ENCODE peak calls at places on chromosomes 13 and 19, in four cellular contexts. One of them, this sample, is unnamed.

GRCh38 chr13:95341441-95341840 is 40.2 kb upstream of the ABCC4 start:
- DNase-seq in fibroblast of lung: peak; percentile 53
- DNase-seq in heart right ventricle: no peak
- DNase-seq in thoracic aorta: no peak
- DNase-seq in this sample: no peak

GRCh38 chr19:4830768-4831265 is 695 bp downstream of the TICAM1 start:
- DNase-seq in fibroblast of lung: no peak
- DNase-seq in heart right ventricle: no peak
- DNase-seq in thoracic aorta: no peak
- DNase-seq in this sample: no peak

GRCh38 chr13:31179241-31179640 is 17.5 kb upstream of the HSPH1 start:
- DNase-seq in fibroblast of lung: no peak
- DNase-seq in heart right ventricle: no peak
- DNase-seq in thoracic aorta: no peak
- DNase-seq in this sample: no peak

GRCh38 chr13:30659980-30660379 is 42.3 kb downstream of the USPL1 start:
- DNase-seq in fibroblast of lung: no peak
- DNase-seq in heart right ventricle: no peak
- DNase-seq in thoracic aorta: no peak
- DNase-seq in this sample: no peak

GRCh38 chr19:54248016-54248601 is 5.5 kb upstream of the LILRA6 start:
- DNase-seq in fibroblast of lung: no peak
- DNase-seq in heart right ventricle: peak; percentile 33
- DNase-seq in thoracic aorta: no peak
- DNase-seq in this sample: no peak

GRCh38 chr13:79898202-79898826 is 417.4 kb downstream of the NDFIP2 start:
- DNase-seq in fibroblast of lung: no peak
- DNase-seq in heart right ventricle: no peak
- DNase-seq in thoracic aorta: no peak
- DNase-seq in this sample: no peak

GRCh38 chr13:33033361-33033812 is 17.2 kb downstream of the KL start:
- DNase-seq in fibroblast of lung: no peak
- DNase-seq in heart right ventricle: no peak
- DNase-seq in thoracic aorta: no peak
- DNase-seq in this sample: no peak

GRCh38 chr19:23283925-23284324 is 33.7 kb upstream of the ZNF724 start:
- DNase-seq in fibroblast of lung: peak; percentile 10
- DNase-seq in heart right ventricle: peak; percentile 12
- DNase-seq in thoracic aorta: no peak
- DNase-seq in this sample: peak; percentile 35

GRCh38 chr13:31674056-31674455 is 65.3 kb upstream of the RXFP2 start:
- DNase-seq in fibroblast of lung: peak; percentile 13
- DNase-seq in heart right ventricle: no peak
- DNase-seq in thoracic aorta: no peak
- DNase-seq in this sample: no peak

DNA sequence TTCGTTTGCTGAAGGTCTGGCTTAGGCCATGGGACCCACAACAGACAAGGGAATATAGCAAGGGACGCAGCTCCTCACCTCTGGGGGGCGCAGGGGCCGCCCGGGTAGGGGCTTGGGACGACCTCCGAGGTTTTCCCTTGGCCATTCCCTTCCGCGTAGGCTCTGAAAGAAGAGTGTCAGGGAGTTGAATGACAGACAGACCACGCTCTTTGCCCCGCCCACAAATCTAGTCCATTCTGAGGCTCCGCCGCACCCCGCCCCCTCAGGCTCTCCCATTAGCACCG is 11.4 kb upstream of the ZNF414 start:
- DNase-seq in fibroblast of lung: no peak
- DNase-seq in heart right ventricle: no peak
- DNase-seq in thoracic aorta: no peak
- DNase-seq in this sample: no peak
- TF ChIP-seq CTCF in fibroblast of lung: peak; percentile 30
- TF ChIP-seq CTCF in heart right ventricle: peak; percentile 50
- TF ChIP-seq CTCF in thoracic aorta: no peak
- TF ChIP-seq CTCF in this sample: no peak

DNA sequence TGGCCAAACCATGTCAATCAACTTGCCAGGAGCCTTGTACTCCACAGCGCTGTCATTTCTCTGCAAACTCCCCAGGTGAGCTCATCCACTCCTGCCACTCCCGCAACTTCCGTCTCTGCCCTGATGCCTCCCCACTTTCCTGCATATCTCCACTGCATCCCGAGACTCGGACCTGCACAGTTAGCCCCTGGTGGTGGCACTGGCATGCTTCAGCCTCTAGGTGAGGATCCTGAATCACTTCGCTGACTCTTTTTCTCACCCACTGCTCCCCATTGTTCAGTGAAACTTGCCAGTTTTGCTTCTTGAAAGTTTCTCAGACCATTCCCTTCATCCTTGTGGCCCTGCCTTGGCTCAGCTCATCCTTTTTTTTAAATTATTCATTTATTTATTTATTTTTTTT is 3.4 kb upstream of the CTU1 start:
- DNase-seq in fibroblast of lung: no peak
- DNase-seq in heart right ventricle: no peak
- DNase-seq in thoracic aorta: no peak
- DNase-seq in this sample: no peak
- TF ChIP-seq CTCF in fibroblast of lung: peak; percentile 29
- TF ChIP-seq CTCF in heart right ventricle: no peak
- TF ChIP-seq CTCF in thoracic aorta: no peak
- TF ChIP-seq CTCF in this sample: no peak

GRCh38 chr19:51144482-51145045 is 2.5 kb downstream of the SIGLEC7 start:
- DNase-seq in fibroblast of lung: no peak
- DNase-seq in heart right ventricle: no peak
- DNase-seq in thoracic aorta: no peak
- DNase-seq in this sample: no peak
- TF ChIP-seq CTCF in fibroblast of lung: no peak
- TF ChIP-seq CTCF in heart right ventricle: no peak
- TF ChIP-seq CTCF in thoracic aorta: no peak
- TF ChIP-seq CTCF in this sample: no peak

DNA sequence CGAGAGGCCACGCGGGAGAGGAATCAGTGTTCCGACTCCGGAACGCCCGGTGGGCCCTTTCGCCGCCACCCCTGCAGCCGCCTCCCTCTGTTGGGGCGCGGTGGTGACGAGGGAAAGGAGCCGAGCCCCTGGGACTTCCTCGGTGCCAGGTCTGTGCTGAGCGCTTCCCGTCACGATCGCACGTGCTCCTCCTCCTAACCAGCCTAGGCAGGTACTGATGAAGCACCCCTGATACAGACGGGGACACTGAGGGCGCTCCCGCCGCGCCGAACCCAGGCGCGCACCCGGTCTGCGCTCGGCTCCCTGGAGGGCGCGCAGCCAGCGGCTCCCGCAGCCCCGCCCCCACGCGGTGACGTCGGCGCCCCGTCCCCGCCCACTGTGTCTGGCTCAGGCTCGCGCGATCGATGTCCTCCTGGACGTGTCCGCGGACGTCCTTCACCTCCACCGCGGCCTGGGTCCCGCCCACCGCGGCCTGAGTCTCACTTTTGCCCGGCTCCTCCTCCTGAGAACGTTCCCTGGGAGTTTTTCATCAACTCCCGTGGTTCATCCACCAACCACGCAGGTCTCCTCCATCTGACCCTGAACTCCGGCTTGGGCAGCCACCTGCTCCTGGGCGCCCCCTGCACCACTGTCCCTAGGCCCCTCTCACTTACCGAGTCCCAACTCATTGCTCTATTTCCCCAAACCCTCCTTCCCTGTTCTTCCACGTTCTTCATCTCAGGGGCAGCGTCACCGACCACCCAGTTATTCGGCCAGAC is 2.6 kb upstream of the KLK15 start:
- DNase-seq in fibroblast of lung: peak; percentile 44
- DNase-seq in heart right ventricle: peak; percentile 46
- DNase-seq in thoracic aorta: no peak
- DNase-seq in this sample: peak; percentile 46
- TF ChIP-seq CTCF in fibroblast of lung: no peak
- TF ChIP-seq CTCF in heart right ventricle: no peak
- TF ChIP-seq CTCF in thoracic aorta: no peak
- TF ChIP-seq CTCF in this sample: no peak

DNA sequence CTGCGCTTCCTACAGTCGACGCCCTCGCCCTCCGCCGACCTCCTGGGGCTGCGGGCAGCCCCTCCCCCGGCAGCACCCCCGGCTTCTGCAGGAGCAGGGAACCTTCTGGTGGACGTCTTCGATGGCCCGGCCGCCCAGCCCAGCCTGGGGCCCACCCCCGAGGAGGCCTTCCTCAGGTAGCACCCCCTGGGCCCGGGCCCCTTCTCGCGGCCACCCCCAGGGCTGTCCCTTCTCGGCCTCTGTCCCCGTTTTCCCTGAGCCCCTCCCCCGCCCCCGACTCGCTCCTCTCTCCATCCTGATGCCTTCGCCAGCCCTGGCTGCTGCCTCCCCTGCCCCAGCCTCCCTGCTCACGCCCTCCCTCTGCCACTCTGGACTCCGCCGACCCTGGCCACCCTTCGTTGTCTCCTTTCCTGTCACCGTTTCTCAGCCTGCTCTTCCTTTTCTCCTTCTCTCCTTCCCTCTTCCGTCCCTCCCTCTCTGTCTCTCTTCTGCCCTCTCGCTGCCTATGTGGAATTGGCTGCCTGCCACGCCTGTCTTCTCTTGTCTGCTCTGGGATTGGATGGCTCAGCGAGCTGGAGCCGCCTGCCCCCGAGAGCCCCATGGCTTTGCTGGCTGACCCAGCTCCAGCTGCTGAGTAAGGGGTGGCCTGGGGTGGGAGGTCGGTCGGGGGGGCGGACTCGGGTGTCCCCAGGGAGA is 11.0 kb downstream of the FUZ start:
- DNase-seq in fibroblast of lung: peak; percentile 84
- DNase-seq in heart right ventricle: peak; percentile 93
- DNase-seq in thoracic aorta: peak; percentile 75
- DNase-seq in this sample: peak; percentile 93
- TF ChIP-seq CTCF in fibroblast of lung: peak; percentile 63
- TF ChIP-seq CTCF in heart right ventricle: peak; percentile 46
- TF ChIP-seq CTCF in thoracic aorta: no peak
- TF ChIP-seq CTCF in this sample: no peak

GRCh38 chr19:22088541-22089144 is 36.4 kb downstream of the ZNF257 start:
- DNase-seq in fibroblast of lung: no peak
- DNase-seq in heart right ventricle: no peak
- DNase-seq in thoracic aorta: no peak
- DNase-seq in this sample: no peak
- TF ChIP-seq CTCF in fibroblast of lung: no peak
- TF ChIP-seq CTCF in heart right ventricle: no peak
- TF ChIP-seq CTCF in thoracic aorta: no peak
- TF ChIP-seq CTCF in this sample: no peak

DNA sequence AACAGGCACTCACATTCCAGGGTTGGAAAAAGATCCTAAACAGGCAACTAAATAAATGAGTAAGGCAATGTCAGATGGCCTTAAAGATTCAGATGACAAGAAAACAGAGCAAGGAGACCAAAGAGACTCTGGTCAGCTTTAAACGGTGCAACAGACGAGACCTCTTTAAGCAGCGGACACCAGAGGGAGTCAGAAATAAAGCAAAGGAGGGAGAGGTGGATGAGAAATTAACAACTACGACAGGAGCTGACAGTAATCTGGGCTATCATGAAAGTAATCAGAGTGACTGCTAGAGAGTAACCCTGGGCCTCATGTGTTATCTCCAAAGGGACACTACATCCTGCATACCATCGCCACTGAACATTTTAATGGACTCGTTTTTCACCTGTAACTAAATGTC is 1.1 kb downstream of the ZNF550 start:
- DNase-seq in fibroblast of lung: peak; percentile 18
- DNase-seq in heart right ventricle: no peak
- DNase-seq in thoracic aorta: no peak
- DNase-seq in this sample: no peak
- TF ChIP-seq CTCF in fibroblast of lung: peak; percentile 30
- TF ChIP-seq CTCF in heart right ventricle: no peak
- TF ChIP-seq CTCF in thoracic aorta: no peak
- TF ChIP-seq CTCF in this sample: no peak

DNA sequence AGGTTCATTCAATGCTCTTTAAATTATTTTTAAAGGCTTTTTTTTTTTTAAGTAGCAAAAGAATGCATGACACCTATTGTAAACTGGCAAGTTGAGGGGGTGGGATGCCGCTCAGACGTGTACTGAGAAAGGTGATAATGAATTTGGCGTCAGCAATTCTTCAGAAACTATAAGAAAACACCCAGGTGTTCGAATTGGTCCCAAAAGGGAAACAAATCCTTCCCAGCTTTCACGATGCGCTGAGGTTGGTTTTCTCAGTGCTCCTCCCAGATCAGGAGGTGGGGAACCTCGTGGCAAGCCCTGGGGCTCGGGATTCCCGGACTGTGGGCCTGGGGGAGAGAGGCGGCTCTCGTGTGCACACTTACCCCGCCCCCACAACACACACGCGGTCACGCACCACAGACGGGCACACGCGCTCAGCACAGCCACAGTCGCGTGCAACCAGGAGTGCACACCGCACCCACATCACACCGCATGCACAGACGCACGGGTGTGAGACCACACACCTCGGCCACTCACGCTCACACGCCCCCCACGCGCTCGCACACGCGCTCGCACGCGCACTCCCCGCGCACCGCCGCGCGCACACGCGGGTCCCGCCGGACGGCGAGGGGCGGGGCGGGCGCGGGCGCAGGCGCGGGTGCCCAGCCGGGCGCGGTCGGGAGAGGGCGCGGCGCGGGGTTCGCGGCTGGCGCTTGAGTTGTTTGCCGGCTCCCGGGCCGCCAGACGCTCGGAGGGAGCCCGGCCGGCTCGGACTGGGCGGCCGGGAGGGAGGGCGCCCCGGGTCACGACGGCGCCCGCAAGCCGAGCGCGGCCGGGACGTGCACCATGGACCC is at the start of gene FAM124A:
- DNase-seq in fibroblast of lung: peak; percentile 20
- DNase-seq in heart right ventricle: peak; percentile 36
- DNase-seq in thoracic aorta: no peak
- DNase-seq in this sample: no peak
- TF ChIP-seq CTCF in fibroblast of lung: no peak
- TF ChIP-seq CTCF in heart right ventricle: peak; percentile 25
- TF ChIP-seq CTCF in thoracic aorta: no peak
- TF ChIP-seq CTCF in this sample: no peak

DNA sequence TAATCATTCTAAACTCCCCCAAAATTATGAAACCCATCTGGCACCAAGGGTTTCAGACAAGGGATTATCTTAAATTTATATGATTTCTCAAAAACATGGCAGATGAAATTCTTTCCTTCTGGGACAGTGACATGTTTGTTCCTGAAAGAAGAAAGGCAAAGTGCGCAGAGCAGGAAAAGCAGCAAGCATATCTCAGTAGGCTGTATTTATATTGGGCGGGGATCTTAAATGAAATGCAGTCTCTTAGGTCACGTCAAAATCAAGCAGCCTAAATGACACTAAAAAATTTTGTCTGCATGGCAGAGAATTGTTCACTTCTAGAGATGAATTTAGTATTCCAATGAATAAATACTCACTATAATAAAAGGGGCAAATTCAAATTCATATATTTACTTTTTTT is 49.3 kb downstream of the RCBTB2 start:
- DNase-seq in fibroblast of lung: no peak
- DNase-seq in heart right ventricle: no peak
- DNase-seq in thoracic aorta: no peak
- DNase-seq in this sample: no peak
- TF ChIP-seq CTCF in fibroblast of lung: no peak
- TF ChIP-seq CTCF in heart right ventricle: no peak
- TF ChIP-seq CTCF in thoracic aorta: no peak
- TF ChIP-seq CTCF in this sample: no peak

This sample was measured in omental fat pad.